ENCODE peak calls at places on chromosomes 12 and 14, in six cellular contexts. G, C, X, S, L and H are unnamed samples.

GRCh38 chr14:60723218-60724079 is 702 bp downstream of the SIX4 start:
- DNase-seq in G (peak; percentile 75), C (peak; percentile 27), X (peak; percentile 35), S (no peak), L (peak; percentile 48), H (no peak)

GRCh38 chr12:6288235-6288634 is 22.2 kb upstream of the PLEKHG6 start:
- DNase-seq in G (no peak), C (no peak), X (no peak), S (no peak), L (no peak), H (no peak)

GRCh38 chr12:115323223-115323905 is 639.4 kb upstream of the TBX3 start:
- DNase-seq in G (no peak), C (no peak), X (no peak), S (no peak), L (no peak), H (no peak)

GRCh38 chr12:57195186-57195585 is 21.4 kb upstream of the NXPH4 start:
- DNase-seq in G (no peak), C (no peak), X (no peak), S (no peak), L (no peak), H (no peak)

GRCh38 chr12:88310069-88310468 is 168.0 kb downstream of the TMTC3 start:
- DNase-seq in G (no peak), C (no peak), X (peak; percentile 32), S (no peak), L (no peak), H (no peak)

GRCh38 chr12:5213990-5214389 is 170.3 kb downstream of the KCNA5 start:
- DNase-seq in G (no peak), C (no peak), X (no peak), S (no peak), L (no peak), H (no peak)

GRCh38 chr12:52600941-52601481 is at the start of gene KRT72:
- DNase-seq in G (peak; percentile 47), C (no peak), X (no peak), S (no peak), L (no peak), H (no peak)

GRCh38 chr14:57435923-57436322 is 45.5 kb downstream of the NAA30 start:
- DNase-seq in G (no peak), C (no peak), X (no peak), S (no peak), L (no peak), H (no peak)

GRCh38 chr12:7035464-7035863 is 17.2 kb upstream of the LPCAT3 start:
- DNase-seq in G (no peak), C (no peak), X (no peak), S (no peak), L (no peak), H (no peak)

GRCh38 chr14:20215196-20215595 is 8.3 kb upstream of the OR11H6 start:
- DNase-seq in G (no peak), C (no peak), X (no peak), S (no peak), L (no peak), H (no peak)

GRCh38 chr12:4296749-4297148 is 23.2 kb downstream of the CCND2 start:
- DNase-seq in G (no peak), C (no peak), X (no peak), S (no peak), L (no peak), H (no peak)

GRCh38 chr12:46342562-46343033 is 30.0 kb downstream of the SLC38A2 start:
- DNase-seq in G (peak; percentile 59), C (peak; percentile 33), X (no peak), S (no peak), L (no peak), H (no peak)

GRCh38 chr12:99611117-99611516 is 36.4 kb upstream of the GARIN6 start:
- DNase-seq in G (no peak), C (no peak), X (no peak), S (no peak), L (no peak), H (no peak)

GRCh38 chr12:95169368-95169767 is 47.9 kb downstream of the FGD6 start:
- DNase-seq in G (no peak), C (no peak), X (no peak), S (no peak), L (peak; percentile 54), H (no peak)

GRCh38 chr12:125220404-125221273 is 155.4 kb downstream of the AACS start:
- DNase-seq in G (no peak), C (no peak), X (no peak), S (no peak), L (peak; percentile 35), H (no peak)

GRCh38 chr14:101477648-101478047 is 83.6 kb upstream of the DIO3 start:
- DNase-seq in G (no peak), C (no peak), X (no peak), S (no peak), L (no peak), H (no peak)

GRCh38 chr12:59699408-59700144 is 103.7 kb downstream of the SLC16A7 start:
- DNase-seq in G (no peak), C (no peak), X (no peak), S (peak; percentile 26), L (no peak), H (no peak)

GRCh38 chr12:8681129-8681902 is 16.5 kb upstream of the RIMKLB start:
- DNase-seq in G (no peak), C (peak; percentile 31), X (no peak), S (no peak), L (no peak), H (no peak)

GRCh38 chr14:80959448-80960006 is 4.1 kb downstream of the TSHR start:
- DNase-seq in G (no peak), C (no peak), X (no peak), S (no peak), L (no peak), H (no peak)

GRCh38 chr12:121883315-121883660 is 5.3 kb upstream of the PSMD9 start:
- DNase-seq in G (no peak), C (no peak), X (no peak), S (no peak), L (no peak), H (no peak)

GRCh38 chr12:111438501-111438900 is 32.8 kb downstream of the SH2B3 start:
- DNase-seq in G (no peak), C (no peak), X (peak; percentile 53), S (peak; percentile 97), L (no peak), H (no peak)

GRCh38 chr14:71754422-71755095 is 177.7 kb upstream of the RGS6 start:
- DNase-seq in G (no peak), C (no peak), X (no peak), S (no peak), L (no peak), H (no peak)

GRCh38 chr14:89444044-89444443 is 27.0 kb upstream of the FOXN3 start:
- DNase-seq in G (no peak), C (no peak), X (no peak), S (no peak), L (no peak), H (no peak)

GRCh38 chr12:119415714-119416113 is 81.2 kb downstream of the CCDC60 start:
- DNase-seq in G (no peak), C (no peak), X (no peak), S (no peak), L (no peak), H (no peak)

GRCh38 chr12:104569348-104570173 is 112.8 kb downstream of the CHST11 start:
- DNase-seq in G (no peak), C (no peak), X (no peak), S (peak; percentile 85), L (no peak), H (no peak)

GRCh38 chr12:131723532-131723931 is 12.6 kb downstream of the SFSWAP start:
- DNase-seq in G (no peak), C (no peak), X (no peak), S (no peak), L (no peak), H (no peak)

GRCh38 chr12:56165369-56165768 is 7.2 kb downstream of the MYL6 start:
- DNase-seq in G (no peak), C (no peak), X (no peak), S (no peak), L (no peak), H (no peak)

GRCh38 chr12:64077922-64078321 is 144.2 kb downstream of the KICS2 start:
- DNase-seq in G (no peak), C (no peak), X (no peak), S (no peak), L (no peak), H (no peak)

GRCh38 chr14:92328664-92329255 is 5.8 kb downstream of the SLC24A4 start:
- DNase-seq in G (no peak), C (no peak), X (no peak), S (no peak), L (no peak), H (no peak)

GRCh38 chr12:93960521-93960920 is 187.9 kb upstream of the PLXNC1 start:
- DNase-seq in G (no peak), C (no peak), X (no peak), S (no peak), L (no peak), H (no peak)

GRCh38 chr12:67271976-67272375 is 2.8 kb downstream of the CAND1 start:
- DNase-seq in G (no peak), C (no peak), X (no peak), S (no peak), L (no peak), H (no peak)
- H3K4me3 ChIP-seq in G (no peak overlapping the region), C (no peak overlapping the region), X (no peak overlapping the region), S (no peak overlapping the region), L (no peak overlapping the region), H (peak overlapping the region; percentile 94)

DNA sequence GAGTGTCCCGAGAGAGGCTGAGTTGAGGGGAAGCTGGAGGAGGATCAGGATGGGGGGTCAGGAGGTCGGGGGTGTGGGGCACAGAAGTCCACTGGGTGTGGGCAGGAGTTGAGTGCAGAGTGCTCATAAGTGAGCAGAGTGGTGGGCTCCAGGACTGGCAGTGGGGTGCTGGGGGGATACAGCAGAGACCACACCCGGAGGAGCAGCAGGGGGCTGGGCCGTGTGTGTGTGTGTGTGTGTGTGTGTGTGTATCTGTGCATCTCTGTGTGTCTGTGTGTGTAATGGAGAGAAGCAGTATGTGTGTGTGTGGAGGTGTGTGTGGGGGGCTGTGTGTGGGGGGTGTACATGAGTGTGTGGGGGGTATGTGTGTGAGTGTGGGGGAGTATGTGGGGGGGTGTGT is 4.9 kb upstream of the NUDT14 start:
- DNase-seq in G (no peak), C (no peak), X (no peak), S (no peak), L (no peak), H (no peak)
- H3K4me3 ChIP-seq in G (no peak overlapping the region), C (no peak overlapping the region), X (no peak overlapping the region), S (no peak overlapping the region), L (no peak overlapping the region), H (no peak overlapping the region)

GRCh38 chr14:63046339-63047268 is 1.3 kb upstream of the KCNH5 start:
- DNase-seq in G (peak; percentile 50), C (no peak), X (no peak), S (no peak), L (no peak), H (no peak)
- H3K4me3 ChIP-seq in G (peak overlapping the region; percentile 63), C (no peak overlapping the region), X (no peak overlapping the region), S (no peak overlapping the region), L (no peak overlapping the region), H (peak overlapping the region; percentile 53)

GRCh38 chr14:67964391-67964812 is 144.8 kb downstream of the RAD51B start:
- DNase-seq in G (no peak), C (no peak), X (no peak), S (no peak), L (no peak), H (no peak)
- H3K4me3 ChIP-seq in G (no peak overlapping the region), C (no peak overlapping the region), X (no peak overlapping the region), S (no peak overlapping the region), L (no peak overlapping the region), H (peak overlapping the region; percentile 16)